ENCODE peak calls at places on chromosomes 7 and 10, in seven cellular contexts. D is CD4-positive, alpha-beta T cell; V is esophagus squamous epithelium; A is kidney epithelial cell; U is cardiac muscle cell; I is AG09319; O is heart right ventricle. C is an unnamed sample.

GRCh38 chr10:126272526-126272925 is 115.8 kb downstream of the ADAM12 start:
- DNase-seq in D (no peak), V (no peak), A (no peak), U (no peak), I (no peak), O (no peak), C (no peak)

GRCh38 chr7:52506325-52506724 is 529.1 kb upstream of the POM121L12 start:
- DNase-seq in D (no peak), V (no peak), A (no peak), U (no peak), I (no peak), O (no peak), C (no peak)

GRCh38 chr10:71784679-71785272 is 11.5 kb upstream of the VSIR start:
- DNase-seq in D (no peak), V (no peak), A (no peak), U (no peak), I (no peak), O (no peak), C (no peak)

GRCh38 chr10:127456122-127456521 is 93.0 kb upstream of the NPS start:
- DNase-seq in D (no peak), V (no peak), A (no peak), U (no peak), I (no peak), O (no peak), C (no peak)

GRCh38 chr7:118195837-118196474 is 12.0 kb downstream of the LSM8 start:
- DNase-seq in D (no peak), V (no peak), A (no peak), U (peak; percentile 80), I (peak; percentile 27), O (no peak), C (peak; percentile 60)

GRCh38 chr10:124632064-124632531 is 112.1 kb downstream of the FAM53B start:
- DNase-seq in D (peak; percentile 23), V (no peak), A (no peak), U (peak; percentile 24), I (no peak), O (peak; percentile 71), C (no peak)

GRCh38 chr7:84123903-84124573 is 70.6 kb downstream of the SEMA3A start:
- DNase-seq in D (no peak), V (no peak), A (no peak), U (peak; percentile 11), I (no peak), O (no peak), C (no peak)

GRCh38 chr10:80411267-80411668 is 2.9 kb downstream of the PRXL2A start:
- DNase-seq in D (no peak), V (no peak), A (no peak), U (peak; percentile 31), I (no peak), O (peak; percentile 56), C (no peak)

GRCh38 chr10:96724621-96725020 is 4.3 kb upstream of the PIK3AP1 start:
- DNase-seq in D (no peak), V (no peak), A (no peak), U (no peak), I (no peak), O (no peak), C (no peak)

GRCh38 chr7:76047305-76047810 is 442 bp downstream of the STYXL1 start:
- DNase-seq in D (no peak), V (no peak), A (no peak), U (no peak), I (no peak), O (no peak), C (no peak)

GRCh38 chr10:87841215-87841614 is 22.1 kb downstream of the KLLN start:
- DNase-seq in D (no peak), V (no peak), A (no peak), U (no peak), I (no peak), O (no peak), C (no peak)

GRCh38 chr10:83991986-83992753 is 147.1 kb upstream of the GHITM start:
- DNase-seq in D (no peak), V (no peak), A (no peak), U (peak; percentile 62), I (no peak), O (no peak), C (peak; percentile 40)

GRCh38 chr10:3784510-3785250 is at the start of gene KLF6:
- DNase-seq in D (no peak), V (no peak), A (no peak), U (no peak), I (no peak), O (peak; percentile 74), C (peak; percentile 39)

GRCh38 chr7:30699706-30700495 is 17.6 kb upstream of the CRHR2 start:
- DNase-seq in D (no peak), V (no peak), A (no peak), U (peak; percentile 66), I (no peak), O (no peak), C (no peak)

GRCh38 chr7:139340037-139340807 is 915 bp upstream of the FMC1 start:
- DNase-seq in D (peak; percentile 95), V (peak; percentile 97), A (peak; percentile 98), U (peak; percentile 99), I (peak; percentile 99), O (peak; percentile 95), C (peak; percentile 98)

GRCh38 chr10:126021833-126022500 is 125.6 kb downstream of the FANK1 start:
- DNase-seq in D (no peak), V (no peak), A (no peak), U (no peak), I (no peak), O (no peak), C (no peak)

GRCh38 chr10:50527438-50528043 is 96.2 kb downstream of the SGMS1 start:
- DNase-seq in D (no peak), V (no peak), A (no peak), U (peak; percentile 86), I (no peak), O (no peak), C (no peak)

GRCh38 chr7:27130540-27131389 is at the start of gene HOXA4:
- DNase-seq in D (peak; percentile 68), V (peak; percentile 39), A (no peak), U (peak; percentile 49), I (no peak), O (peak; percentile 61), C (peak; percentile 64)

GRCh38 chr7:7221602-7222038 is 39.3 kb downstream of the C1GALT1 start:
- DNase-seq in D (no peak), V (no peak), A (peak; percentile 28), U (peak; percentile 18), I (peak; percentile 59), O (no peak), C (no peak)

GRCh38 chr7:36291387-36292316 is 98.0 kb upstream of the ANLN start:
- DNase-seq in D (peak; percentile 66), V (peak; percentile 15), A (peak; percentile 37), U (peak; percentile 90), I (peak; percentile 64), O (peak; percentile 87), C (peak; percentile 85)

GRCh38 chr7:40704172-40704571 is 569.4 kb downstream of the SUGCT start:
- DNase-seq in D (no peak), V (no peak), A (no peak), U (no peak), I (no peak), O (no peak), C (no peak)

GRCh38 chr7:82152858-82153257 is 290.7 kb downstream of the CACNA2D1 start:
- DNase-seq in D (no peak), V (no peak), A (no peak), U (no peak), I (no peak), O (no peak), C (no peak)

GRCh38 chr7:127393370-127394058 is 1.0 kb upstream of the ZNF800 start:
- DNase-seq in D (no peak), V (no peak), A (no peak), U (no peak), I (no peak), O (no peak), C (no peak)

GRCh38 chr10:114629824-114630430 is 28.1 kb downstream of the ABLIM1 start:
- DNase-seq in D (no peak), V (no peak), A (no peak), U (peak; percentile 36), I (no peak), O (no peak), C (no peak)

GRCh38 chr7:66504131-66504530 is 124.5 kb upstream of the KCTD7 start:
- DNase-seq in D (no peak), V (no peak), A (no peak), U (no peak), I (no peak), O (no peak), C (no peak)

GRCh38 chr7:121931149-121931922 is 58.4 kb downstream of the PTPRZ1 start:
- DNase-seq in D (no peak), V (no peak), A (no peak), U (no peak), I (no peak), O (no peak), C (no peak)

GRCh38 chr7:2258661-2259365 is 16.8 kb downstream of the NUDT1 start:
- DNase-seq in D (no peak), V (no peak), A (no peak), U (no peak), I (no peak), O (no peak), C (no peak)
- TF ChIP-seq CTCF in D (no peak), V (no peak), A (no peak), U (no peak), I (no peak), O (no peak), C (no peak)

GRCh38 chr7:18013936-18014335 is 13.7 kb downstream of the PRPS1L1 start:
- DNase-seq in D (no peak), V (no peak), A (no peak), U (no peak), I (no peak), O (no peak), C (no peak)
- TF ChIP-seq CTCF in D (no peak), V (no peak), A (no peak), U (no peak), I (no peak), O (no peak), C (no peak)

GRCh38 chr10:132904169-132904813 is 38.1 kb downstream of the CFAP46 start:
- DNase-seq in D (no peak), V (no peak), A (no peak), U (peak; percentile 56), I (no peak), O (peak; percentile 6), C (peak; percentile 53)
- TF ChIP-seq CTCF in D (peak; percentile 63), V (peak; percentile 87), A (peak; percentile 90), U (peak; percentile 85), I (peak; percentile 48), O (peak; percentile 68), C (peak; percentile 83)

GRCh38 chr7:24714676-24715010 is 42.6 kb downstream of the GSDME start:
- DNase-seq in D (no peak), V (no peak), A (no peak), U (no peak), I (no peak), O (no peak), C (no peak)

GRCh38 chr7:24716480-24717246 is 40.6 kb downstream of the GSDME start:
- DNase-seq in D (no peak), V (no peak), A (no peak), U (no peak), I (no peak), O (no peak), C (no peak)

GRCh38 chr7:24717247-24717622 is 40.0 kb downstream of the GSDME start:
- DNase-seq in D (no peak), V (no peak), A (no peak), U (no peak), I (no peak), O (no peak), C (no peak)

GRCh38 chr7:24715171-24715570 is 42.1 kb downstream of the GSDME start:
- DNase-seq in D (no peak), V (no peak), A (no peak), U (no peak), I (no peak), O (no peak), C (no peak)

GRCh38 chr7:24715661-24716479 is 41.4 kb downstream of the GSDME start:
- DNase-seq in D (no peak), V (no peak), A (no peak), U (peak; percentile 69), I (no peak), O (no peak), C (no peak)
- TF ChIP-seq CTCF in D (no peak), V (no peak), A (peak; percentile 61), U (peak; percentile 58), I (peak; percentile 41), O (peak; percentile 46), C (peak; percentile 55)